ENCODE peak calls at places on chromosomes 2 and 18, in eight cellular contexts. Z, N, F, E, O, R, D and G are unnamed samples.

GRCh38 chr2:109164739-109165221 is 35.8 kb downstream of the SH3RF3 start:
- DNase-seq in Z (no peak), N (no peak), F (no peak), E (no peak), O (no peak), R (no peak), D (no peak), G (no peak)

GRCh38 chr2:26978061-26978596 is 7.7 kb downstream of the MAPRE3 start:
- DNase-seq in Z (peak), N (peak), F (no peak), E (no peak), O (no peak), R (no peak), D (no peak), G (no peak)

GRCh38 chr18:26764584-26764983 is 100.9 kb downstream of the AQP4 start:
- DNase-seq in Z (no peak), N (no peak), F (no peak), E (no peak), O (no peak), R (no peak), D (no peak), G (no peak)

GRCh38 chr2:157839162-157839801 is 36.8 kb downstream of the ACVR1 start:
- DNase-seq in Z (no peak), N (peak), F (no peak), E (no peak), O (no peak), R (no peak), D (no peak), G (no peak)

GRCh38 chr18:63395503-63395902 is 26.8 kb downstream of the VPS4B start:
- DNase-seq in Z (no peak), N (no peak), F (no peak), E (no peak), O (no peak), R (no peak), D (no peak), G (no peak)

GRCh38 chr2:158004131-158004530 is 97.5 kb upstream of the UPP2 start:
- DNase-seq in Z (no peak), N (no peak), F (no peak), E (no peak), O (no peak), R (no peak), D (no peak), G (no peak)

GRCh38 chr18:5582054-5582453 is 38.3 kb upstream of the EPB41L3 start:
- DNase-seq in Z (no peak), N (peak), F (no peak), E (no peak), O (no peak), R (no peak), D (no peak), G (no peak)

GRCh38 chr2:26880161-26880560 is 32.2 kb downstream of the DPYSL5 start:
- DNase-seq in Z (no peak), N (no peak), F (no peak), E (no peak), O (no peak), R (no peak), D (no peak), G (no peak)

GRCh38 chr18:61637905-61638304 is 254.9 kb downstream of the RNF152 start:
- DNase-seq in Z (no peak), N (no peak), F (no peak), E (no peak), O (no peak), R (no peak), D (no peak), G (no peak)

GRCh38 chr2:861655-862355 is 88.8 kb upstream of the SNTG2 start:
- DNase-seq in Z (no peak), N (no peak), F (no peak), E (no peak), O (no peak), R (no peak), D (no peak), G (no peak)

GRCh38 chr2:67451086-67451832 is 54.1 kb downstream of the ETAA1 start:
- DNase-seq in Z (no peak), N (no peak), F (no peak), E (no peak), O (no peak), R (no peak), D (no peak), G (no peak)

GRCh38 chr2:182144780-182145170 is 159.1 kb downstream of the PPP1R1C start:
- DNase-seq in Z (peak), N (peak), F (no peak), E (no peak), O (no peak), R (no peak), D (no peak), G (no peak)

GRCh38 chr2:129748653-129749052 is 230.8 kb upstream of the RAB6C start:
- DNase-seq in Z (no peak), N (peak), F (no peak), E (no peak), O (no peak), R (no peak), D (no peak), G (no peak)

GRCh38 chr18:3451166-3451988 is 1.4 kb downstream of the TGIF1 start:
- DNase-seq in Z (peak), N (peak), F (peak), E (peak), O (peak), R (peak), D (peak), G (peak)

GRCh38 chr2:168210898-168211570 is 36.4 kb downstream of the STK39 start:
- DNase-seq in Z (no peak), N (no peak), F (no peak), E (no peak), O (no peak), R (no peak), D (no peak), G (no peak)

GRCh38 chr2:40658917-40659316 is 207.0 kb upstream of the SLC8A1 start:
- DNase-seq in Z (no peak), N (peak), F (no peak), E (no peak), O (no peak), R (no peak), D (no peak), G (no peak)

GRCh38 chr2:224832207-224832606 is 116.0 kb upstream of the CCDC195 start:
- DNase-seq in Z (no peak), N (no peak), F (no peak), E (no peak), O (no peak), R (no peak), D (no peak), G (no peak)

GRCh38 chr2:178333851-178334250 is 117.1 kb downstream of the PRKRA start:
- DNase-seq in Z (no peak), N (no peak), F (no peak), E (no peak), O (no peak), R (no peak), D (no peak), G (no peak)

GRCh38 chr18:12862874-12863482 is 21.1 kb downstream of the PTPN2 start:
- DNase-seq in Z (no peak), N (no peak), F (no peak), E (no peak), O (no peak), R (no peak), D (no peak), G (no peak)

GRCh38 chr2:230812041-230812440 is 52.7 kb upstream of the ITM2C start:
- DNase-seq in Z (no peak), N (no peak), F (no peak), E (no peak), O (no peak), R (no peak), D (no peak), G (no peak)

GRCh38 chr18:8868276-8868675 is 162.9 kb downstream of the MTCL1 start:
- DNase-seq in Z (no peak), N (no peak), F (no peak), E (no peak), O (no peak), R (no peak), D (no peak), G (no peak)

GRCh38 chr2:219722276-219722883 is 95.0 kb downstream of the SLC4A3 start:
- DNase-seq in Z (no peak), N (no peak), F (no peak), E (no peak), O (no peak), R (no peak), D (no peak), G (no peak)